ENCODE peak calls at places on chromosomes 12 and 14, in eight cellular contexts. B is HCT116, S is HepG2, G is endothelial cell of umbilical vein, I is K562, N is A549, J is H1, C is GM12878. M is an unnamed sample.

GRCh38 chr12:22788913-22789312 is 163.9 kb downstream of the ETNK1 start:
- DNase-seq in I (no peak), N (no peak), J (no peak), C (no peak), G (no peak), B (no peak), S (no peak), M (no peak)

GRCh38 chr12:93657076-93657475 is 20.1 kb upstream of the CRADD start:
- DNase-seq in S (no peak), G (no peak), I (no peak), C (no peak), J (no peak), N (no peak), B (no peak), M (peak; percentile 14)

GRCh38 chr14:35343709-35344474 is 51.7 kb downstream of the PSMA6 start:
- DNase-seq in C (no peak), G (no peak), J (no peak), N (no peak), B (no peak), S (no peak), I (no peak), M (no peak)

GRCh38 chr12:54437243-54437642 is 18.2 kb upstream of the ITGA5 start:
- DNase-seq in J (no peak), C (no peak), I (no peak), B (no peak), N (no peak), G (no peak), S (no peak), M (no peak)

GRCh38 chr12:132437252-132438138 is 52.5 kb upstream of the FBRSL1 start:
- DNase-seq in S (peak; percentile 29), J (peak; percentile 69), C (no peak), G (no peak), B (no peak), I (no peak), N (no peak), M (peak; percentile 62)

GRCh38 chr12:111584959-111585358 is 14.2 kb downstream of the ATXN2 start:
- DNase-seq in C (no peak), B (no peak), N (no peak), I (no peak), J (no peak), S (no peak), G (no peak), M (peak; percentile 25)

GRCh38 chr12:116642683-116643082 is 83.5 kb downstream of the MAP1LC3B2 start:
- DNase-seq in J (no peak), S (no peak), I (no peak), C (no peak), G (no peak), B (no peak), N (no peak), M (peak; percentile 86)

GRCh38 chr14:52304248-52304904 is 9.7 kb upstream of the PTGER2 start:
- DNase-seq in S (no peak), C (no peak), B (no peak), N (no peak), G (no peak), J (no peak), I (no peak), M (no peak)

GRCh38 chr14:66404051-66404450 is 82.1 kb upstream of the CCDC196 start:
- DNase-seq in B (no peak), N (no peak), G (no peak), C (no peak), J (no peak), I (no peak), S (no peak), M (no peak)

GRCh38 chr12:70307868-70308267 is 58.2 kb upstream of the KCNMB4 start:
- DNase-seq in S (no peak), B (no peak), I (no peak), G (no peak), C (no peak), N (no peak), J (no peak), M (no peak)

GRCh38 chr12:114316076-114316475 is 89.9 kb downstream of the TBX5 start:
- DNase-seq in G (no peak), C (no peak), I (no peak), N (peak; percentile 24), B (no peak), J (no peak), S (no peak), M (no peak)

GRCh38 chr12:7369274-7369729 is 65.4 kb downstream of the ACSM4 start:
- DNase-seq in I (no peak), S (peak; percentile 66), J (no peak), C (peak; percentile 33), G (no peak), B (peak; percentile 81), N (no peak), M (peak; percentile 97)

GRCh38 chr12:69284131-69284530 is 44.8 kb downstream of the CPSF6 start:
- DNase-seq in N (peak; percentile 79), C (no peak), S (peak; percentile 70), I (peak; percentile 40), B (peak; percentile 52), G (peak; percentile 64), J (peak; percentile 71), M (peak; percentile 87)

GRCh38 chr14:104305511-104306449 is 167.4 kb downstream of the KIF26A start:
- DNase-seq in J (no peak), C (no peak), G (no peak), N (no peak), I (no peak), B (no peak), S (no peak), M (no peak)

DNA sequence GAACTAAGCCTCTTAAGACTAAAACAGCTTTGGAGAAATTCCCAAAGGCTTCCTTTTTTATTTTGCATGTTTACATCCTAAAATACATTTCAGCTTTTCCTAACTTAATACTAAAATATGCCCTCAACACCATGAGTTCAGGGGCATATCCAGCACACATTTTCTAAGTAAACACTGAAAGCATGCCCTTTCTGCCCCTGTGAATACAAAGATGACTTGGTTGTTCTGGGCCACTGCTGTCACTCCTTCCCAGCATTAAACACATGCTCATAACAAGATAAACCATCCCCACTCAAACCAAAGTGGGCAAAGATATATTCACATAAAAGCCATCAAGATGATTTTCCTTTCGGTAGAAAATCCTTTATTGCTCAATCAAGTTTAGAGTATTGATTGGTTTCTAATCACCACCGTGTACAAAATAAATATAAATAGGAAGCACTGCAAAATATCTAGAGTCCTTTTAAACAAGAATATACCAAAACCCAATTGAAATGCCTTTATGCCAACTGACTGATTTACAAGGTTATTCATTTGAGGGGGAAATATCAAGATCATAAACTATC is 1.9 kb downstream of the CCNB1IP1 start:
- DNase-seq in J (no peak), C (no peak), I (no peak), G (no peak), S (peak; percentile 23), N (no peak), B (no peak), M (no peak)
- TF ChIP-seq MAX in J (no peak), C (no peak), I (no peak), G (no peak), S (peak; percentile 34), N (no peak), B (no peak), M (peak; percentile 15)

DNA sequence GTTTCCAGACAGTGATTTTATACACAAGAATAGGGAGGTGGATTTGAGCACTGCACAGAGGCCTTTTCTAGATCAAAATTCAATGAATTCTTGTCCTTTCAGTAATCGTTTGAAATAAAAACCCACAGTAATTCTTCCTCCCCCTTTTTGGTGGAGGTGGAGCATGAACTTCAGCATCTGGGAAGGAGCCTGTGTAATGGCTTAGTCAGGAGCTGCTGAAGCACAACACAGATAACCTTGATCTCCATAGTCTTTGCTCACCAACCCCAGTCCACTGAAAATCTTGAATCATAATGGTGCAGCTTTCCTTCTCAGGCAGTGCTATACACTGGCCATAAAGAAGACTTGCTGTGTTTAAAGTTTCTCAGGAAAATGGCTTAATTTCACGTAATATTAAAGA is 6.4 kb upstream of the TBPL2 start:
- DNase-seq in N (peak; percentile 31), C (no peak), B (peak; percentile 69), S (no peak), I (no peak), G (peak; percentile 55), J (no peak), M (no peak)
- TF ChIP-seq POLR2A in N (no peak), C (no peak), B (no peak), S (no peak), I (no peak), G (no peak), J (no peak), M (no peak)

GRCh38 chr12:108479364-108480070 is 35.6 kb upstream of the FICD start:
- DNase-seq in G (no peak), N (no peak), C (no peak), J (no peak), S (no peak), I (no peak), B (no peak), M (no peak)

GRCh38 chr12:108484431-108484830 is 30.6 kb upstream of the FICD start:
- DNase-seq in G (no peak), B (no peak), S (no peak), N (no peak), C (no peak), J (no peak), I (no peak), M (no peak)

GRCh38 chr12:108483213-108483920 is 31.7 kb upstream of the FICD start:
- DNase-seq in B (no peak), C (no peak), I (no peak), N (no peak), S (no peak), G (no peak), J (no peak), M (no peak)

GRCh38 chr12:108484845-108485244 is 30.2 kb upstream of the FICD start:
- DNase-seq in I (no peak), B (no peak), N (no peak), G (no peak), S (no peak), C (no peak), J (no peak), M (no peak)

GRCh38 chr12:108482717-108483212 is 32.3 kb upstream of the FICD start:
- DNase-seq in G (no peak), C (no peak), N (peak; percentile 57), S (no peak), J (no peak), B (no peak), I (peak; percentile 44), M (no peak)
- TF ChIP-seq CTCF in G (no peak), C (no peak), N (no peak), S (no peak), J (no peak), B (no peak), I (no peak), M (no peak)

GRCh38 chr12:107131832-107132616 is 38.7 kb upstream of the CRY1 start:
- DNase-seq in B (peak; percentile 44), C (no peak), I (peak; percentile 44), S (peak; percentile 49), G (peak; percentile 65), J (peak; percentile 50), N (peak; percentile 72), M (peak; percentile 63)

GRCh38 chr12:107133462-107133861 is 40.1 kb upstream of the CRY1 start:
- DNase-seq in I (no peak), C (no peak), N (no peak), J (no peak), G (no peak), B (no peak), S (no peak), M (peak; percentile 9)

GRCh38 chr12:107130830-107131760 is 37.7 kb upstream of the CRY1 start:
- DNase-seq in G (peak; percentile 4), J (no peak), S (no peak), B (no peak), C (no peak), N (no peak), I (no peak), M (no peak)

GRCh38 chr12:107135177-107135576 is 41.8 kb upstream of the CRY1 start:
- DNase-seq in N (no peak), C (no peak), B (no peak), S (no peak), J (no peak), I (no peak), G (no peak), M (no peak)

GRCh38 chr12:107134558-107134957 is 41.2 kb upstream of the CRY1 start:
- DNase-seq in B (peak; percentile 75), I (peak; percentile 75), J (peak; percentile 63), S (peak; percentile 73), C (no peak), N (peak; percentile 71), G (no peak), M (peak; percentile 66)
- TF ChIP-seq MAX in B (no peak), I (no peak), J (peak; percentile 49), S (no peak), C (no peak), N (no peak), G (no peak), M (no peak)